ENCODE peak calls at places on chromosomes 6 and 20, in five cellular contexts. One of them, this sample, is unnamed.

GRCh38 chr6:17719323-17720041 is 12.8 kb upstream of the NUP153 start:
- DNase-seq in bronchial epithelial cell: no peak
- DNase-seq in heart left ventricle: no peak
- DNase-seq in astrocyte of the cerebellum: no peak
- DNase-seq in type B pancreatic cell: no peak
- DNase-seq in this sample: no peak

GRCh38 chr6:287500-287883 is 4.8 kb upstream of the DUSP22 start:
- DNase-seq in type B pancreatic cell: peak
- DNase-seq in astrocyte of the cerebellum: no peak
- DNase-seq in bronchial epithelial cell: no peak
- DNase-seq in heart left ventricle: no peak
- DNase-seq in this sample: no peak

GRCh38 chr6:88574666-88575065 is 388.8 kb downstream of the RNGTT start:
- DNase-seq in type B pancreatic cell: no peak
- DNase-seq in heart left ventricle: no peak
- DNase-seq in astrocyte of the cerebellum: no peak
- DNase-seq in bronchial epithelial cell: no peak
- DNase-seq in this sample: no peak

GRCh38 chr6:160198577-160199211 is 59.9 kb downstream of the SLC22A2 start:
- DNase-seq in bronchial epithelial cell: no peak
- DNase-seq in type B pancreatic cell: no peak
- DNase-seq in heart left ventricle: no peak
- DNase-seq in astrocyte of the cerebellum: no peak
- DNase-seq in this sample: peak

GRCh38 chr6:55445648-55446204 is 118.5 kb downstream of the GFRAL start:
- DNase-seq in heart left ventricle: no peak
- DNase-seq in type B pancreatic cell: no peak
- DNase-seq in astrocyte of the cerebellum: peak
- DNase-seq in bronchial epithelial cell: peak
- DNase-seq in this sample: peak

GRCh38 chr6:17202526-17202925 is 78.6 kb upstream of the RBM24 start:
- DNase-seq in bronchial epithelial cell: no peak
- DNase-seq in type B pancreatic cell: no peak
- DNase-seq in heart left ventricle: peak
- DNase-seq in astrocyte of the cerebellum: no peak
- DNase-seq in this sample: no peak

GRCh38 chr20:63295846-63296245 is 2.9 kb downstream of the COL20A1 start:
- DNase-seq in heart left ventricle: no peak
- DNase-seq in type B pancreatic cell: no peak
- DNase-seq in astrocyte of the cerebellum: no peak
- DNase-seq in bronchial epithelial cell: no peak
- DNase-seq in this sample: no peak

GRCh38 chr20:38173237-38174156 is 8.4 kb upstream of the TGM2 start:
- DNase-seq in bronchial epithelial cell: peak
- DNase-seq in heart left ventricle: peak
- DNase-seq in astrocyte of the cerebellum: peak
- DNase-seq in type B pancreatic cell: no peak
- DNase-seq in this sample: peak

GRCh38 chr6:113184736-113185135 is 672.4 kb upstream of the MARCKS start:
- DNase-seq in type B pancreatic cell: no peak
- DNase-seq in heart left ventricle: peak
- DNase-seq in astrocyte of the cerebellum: no peak
- DNase-seq in bronchial epithelial cell: no peak
- DNase-seq in this sample: no peak

GRCh38 chr20:50015993-50016770 is 33.4 kb downstream of the SNAI1 start:
- DNase-seq in type B pancreatic cell: no peak
- DNase-seq in bronchial epithelial cell: no peak
- DNase-seq in astrocyte of the cerebellum: no peak
- DNase-seq in heart left ventricle: peak
- DNase-seq in this sample: no peak

GRCh38 chr6:123803862-123804681 is at the start of gene NKAIN2:
- DNase-seq in bronchial epithelial cell: no peak
- DNase-seq in astrocyte of the cerebellum: no peak
- DNase-seq in heart left ventricle: peak
- DNase-seq in type B pancreatic cell: peak
- DNase-seq in this sample: no peak

GRCh38 chr6:31397901-31398300 is 5.5 kb upstream of the MICA start:
- DNase-seq in astrocyte of the cerebellum: no peak
- DNase-seq in heart left ventricle: no peak
- DNase-seq in type B pancreatic cell: no peak
- DNase-seq in bronchial epithelial cell: no peak
- DNase-seq in this sample: no peak

GRCh38 chr6:39054577-39055142 is 6.1 kb downstream of the GLP1R start:
- DNase-seq in heart left ventricle: no peak
- DNase-seq in astrocyte of the cerebellum: no peak
- DNase-seq in bronchial epithelial cell: no peak
- DNase-seq in type B pancreatic cell: no peak
- DNase-seq in this sample: no peak

GRCh38 chr6:26576929-26577719 is 19.6 kb upstream of the ABT1 start:
- DNase-seq in astrocyte of the cerebellum: no peak
- DNase-seq in heart left ventricle: no peak
- DNase-seq in bronchial epithelial cell: peak
- DNase-seq in type B pancreatic cell: no peak
- DNase-seq in this sample: no peak

GRCh38 chr20:57701651-57702050 is 8.2 kb downstream of the PMEPA1 start:
- DNase-seq in astrocyte of the cerebellum: no peak
- DNase-seq in type B pancreatic cell: no peak
- DNase-seq in bronchial epithelial cell: no peak
- DNase-seq in heart left ventricle: no peak
- DNase-seq in this sample: no peak

GRCh38 chr20:16125810-16126209 is 447.4 kb downstream of the KIF16B start:
- DNase-seq in type B pancreatic cell: no peak
- DNase-seq in bronchial epithelial cell: peak
- DNase-seq in astrocyte of the cerebellum: no peak
- DNase-seq in heart left ventricle: no peak
- DNase-seq in this sample: no peak

GRCh38 chr6:89985744-89986493 is 91.7 kb downstream of the GJA10 start:
- DNase-seq in bronchial epithelial cell: no peak
- DNase-seq in astrocyte of the cerebellum: peak
- DNase-seq in type B pancreatic cell: no peak
- DNase-seq in heart left ventricle: peak
- DNase-seq in this sample: no peak

GRCh38 chr20:51363813-51364212 is 178.7 kb downstream of the NFATC2 start:
- DNase-seq in type B pancreatic cell: no peak
- DNase-seq in bronchial epithelial cell: no peak
- DNase-seq in heart left ventricle: no peak
- DNase-seq in astrocyte of the cerebellum: no peak
- DNase-seq in this sample: no peak

GRCh38 chr6:96816182-96816888 is 20.9 kb downstream of the GPR63 start:
- DNase-seq in astrocyte of the cerebellum: no peak
- DNase-seq in type B pancreatic cell: no peak
- DNase-seq in heart left ventricle: no peak
- DNase-seq in bronchial epithelial cell: no peak
- DNase-seq in this sample: no peak

GRCh38 chr6:83311231-83311630 is 118.1 kb downstream of the RWDD2A start:
- DNase-seq in bronchial epithelial cell: no peak
- DNase-seq in astrocyte of the cerebellum: no peak
- DNase-seq in heart left ventricle: no peak
- DNase-seq in type B pancreatic cell: no peak
- DNase-seq in this sample: no peak

GRCh38 chr6:11318835-11319813 is 86.7 kb upstream of the NEDD9 start:
- DNase-seq in astrocyte of the cerebellum: no peak
- DNase-seq in bronchial epithelial cell: no peak
- DNase-seq in type B pancreatic cell: no peak
- DNase-seq in heart left ventricle: peak
- DNase-seq in this sample: no peak

GRCh38 chr6:157061770-157062594 is 261.3 kb downstream of the TMEM242 start:
- DNase-seq in bronchial epithelial cell: no peak
- DNase-seq in heart left ventricle: no peak
- DNase-seq in astrocyte of the cerebellum: no peak
- DNase-seq in type B pancreatic cell: no peak
- DNase-seq in this sample: no peak

GRCh38 chr20:4018015-4018748 is 2.8 kb upstream of the RNF24 start:
- DNase-seq in heart left ventricle: no peak
- DNase-seq in bronchial epithelial cell: peak
- DNase-seq in type B pancreatic cell: no peak
- DNase-seq in astrocyte of the cerebellum: no peak
- DNase-seq in this sample: no peak

GRCh38 chr6:51273228-51273961 is 454.7 kb downstream of the TFAP2B start:
- DNase-seq in astrocyte of the cerebellum: no peak
- DNase-seq in type B pancreatic cell: no peak
- DNase-seq in heart left ventricle: no peak
- DNase-seq in bronchial epithelial cell: no peak
- DNase-seq in this sample: no peak

GRCh38 chr6:157669747-157670216 is 153.3 kb upstream of the SNX9 start:
- DNase-seq in type B pancreatic cell: no peak
- DNase-seq in heart left ventricle: peak
- DNase-seq in bronchial epithelial cell: peak
- DNase-seq in astrocyte of the cerebellum: peak
- DNase-seq in this sample: no peak

GRCh38 chr20:37516697-37517370 is 4.2 kb upstream of the NNAT start:
- DNase-seq in heart left ventricle: no peak
- DNase-seq in bronchial epithelial cell: no peak
- DNase-seq in astrocyte of the cerebellum: peak
- DNase-seq in type B pancreatic cell: no peak
- DNase-seq in this sample: no peak

GRCh38 chr6:42564496-42564890 is 664 bp downstream of the UBR2 start:
- DNase-seq in heart left ventricle: no peak
- DNase-seq in astrocyte of the cerebellum: no peak
- DNase-seq in type B pancreatic cell: no peak
- DNase-seq in bronchial epithelial cell: peak
- DNase-seq in this sample: no peak

GRCh38 chr6:36268478-36269248 is 1.2 kb upstream of the PNPLA1 start:
- DNase-seq in heart left ventricle: no peak
- DNase-seq in type B pancreatic cell: no peak
- DNase-seq in astrocyte of the cerebellum: no peak
- DNase-seq in bronchial epithelial cell: no peak
- DNase-seq in this sample: no peak
- TF ChIP-seq CTCF in heart left ventricle: no peak
- TF ChIP-seq CTCF in type B pancreatic cell: no peak
- TF ChIP-seq CTCF in astrocyte of the cerebellum: no peak
- TF ChIP-seq CTCF in bronchial epithelial cell: no peak
- TF ChIP-seq CTCF in this sample: no peak

GRCh38 chr6:165872311-165872710 is 209.3 kb upstream of the PDE10A start:
- DNase-seq in type B pancreatic cell: no peak
- DNase-seq in astrocyte of the cerebellum: no peak
- DNase-seq in bronchial epithelial cell: no peak
- DNase-seq in heart left ventricle: no peak
- DNase-seq in this sample: no peak

GRCh38 chr6:165871571-165871970 is 208.5 kb upstream of the PDE10A start:
- DNase-seq in type B pancreatic cell: no peak
- DNase-seq in bronchial epithelial cell: no peak
- DNase-seq in astrocyte of the cerebellum: no peak
- DNase-seq in heart left ventricle: no peak
- DNase-seq in this sample: no peak

GRCh38 chr6:165864925-165865324 is 201.9 kb upstream of the PDE10A start:
- DNase-seq in astrocyte of the cerebellum: no peak
- DNase-seq in heart left ventricle: no peak
- DNase-seq in type B pancreatic cell: no peak
- DNase-seq in bronchial epithelial cell: no peak
- DNase-seq in this sample: no peak

GRCh38 chr6:165872811-165873210 is 209.8 kb upstream of the PDE10A start:
- DNase-seq in heart left ventricle: no peak
- DNase-seq in astrocyte of the cerebellum: no peak
- DNase-seq in type B pancreatic cell: no peak
- DNase-seq in bronchial epithelial cell: no peak
- DNase-seq in this sample: no peak

GRCh38 chr6:165869526-165869925 is 206.5 kb upstream of the PDE10A start:
- DNase-seq in astrocyte of the cerebellum: no peak
- DNase-seq in bronchial epithelial cell: no peak
- DNase-seq in type B pancreatic cell: no peak
- DNase-seq in heart left ventricle: no peak
- DNase-seq in this sample: no peak
- TF ChIP-seq CTCF in astrocyte of the cerebellum: no peak
- TF ChIP-seq CTCF in bronchial epithelial cell: no peak
- TF ChIP-seq CTCF in type B pancreatic cell: no peak
- TF ChIP-seq CTCF in heart left ventricle: no peak
- TF ChIP-seq CTCF in this sample: no peak

GRCh38 chr6:52503853-52504777 is 72.7 kb downstream of the TRAM2 start:
- DNase-seq in bronchial epithelial cell: peak
- DNase-seq in astrocyte of the cerebellum: no peak
- DNase-seq in heart left ventricle: peak
- DNase-seq in type B pancreatic cell: peak
- DNase-seq in this sample: peak

GRCh38 chr6:52507557-52508260 is 69.2 kb downstream of the TRAM2 start:
- DNase-seq in astrocyte of the cerebellum: no peak
- DNase-seq in heart left ventricle: no peak
- DNase-seq in type B pancreatic cell: no peak
- DNase-seq in bronchial epithelial cell: peak
- DNase-seq in this sample: no peak

GRCh38 chr6:52504778-52505127 is 72.1 kb downstream of the TRAM2 start:
- DNase-seq in bronchial epithelial cell: no peak
- DNase-seq in type B pancreatic cell: no peak
- DNase-seq in astrocyte of the cerebellum: no peak
- DNase-seq in heart left ventricle: no peak
- DNase-seq in this sample: no peak

GRCh38 chr6:52506502-52506875 is 70.4 kb downstream of the TRAM2 start:
- DNase-seq in type B pancreatic cell: no peak
- DNase-seq in astrocyte of the cerebellum: no peak
- DNase-seq in bronchial epithelial cell: no peak
- DNase-seq in heart left ventricle: no peak
- DNase-seq in this sample: no peak

DNA sequence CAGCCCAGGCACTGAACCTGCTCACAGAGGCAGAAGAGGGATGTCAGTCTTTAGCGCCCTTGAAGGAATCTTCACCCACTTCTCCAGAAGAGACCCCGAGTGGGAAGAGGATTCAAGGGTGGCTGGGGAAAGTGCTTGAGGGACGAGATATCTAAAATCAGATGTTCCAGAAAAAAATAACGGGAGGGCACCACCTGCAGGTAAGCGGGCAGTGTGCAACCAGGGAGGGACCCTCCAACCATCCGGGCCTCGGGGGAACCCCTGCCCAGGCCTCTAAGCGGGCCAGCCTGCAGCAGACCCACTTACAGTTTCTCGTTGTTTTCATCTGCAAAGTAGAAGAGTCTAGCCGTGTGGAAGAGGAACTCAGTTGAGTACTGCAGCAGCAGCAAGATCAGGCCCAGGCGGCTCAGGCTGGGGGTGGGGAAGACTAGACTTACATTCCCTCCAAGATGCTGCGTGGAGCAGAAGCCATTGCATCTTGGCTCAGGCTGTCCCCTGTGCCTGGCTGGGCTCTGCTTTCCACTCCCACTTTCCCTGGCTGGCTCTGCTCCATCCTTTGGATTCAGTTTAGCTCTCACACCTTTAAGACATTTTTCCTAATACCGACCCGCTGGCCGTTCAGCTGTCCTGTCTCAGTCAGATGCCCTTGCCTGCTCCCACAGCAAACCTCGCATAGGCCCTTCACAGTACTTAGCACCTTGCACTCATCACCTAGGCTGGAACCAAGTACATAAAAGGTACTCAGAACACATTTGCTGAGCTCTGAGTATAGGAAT is 70.9 kb downstream of the TRAM2 start:
- DNase-seq in type B pancreatic cell: no peak
- DNase-seq in bronchial epithelial cell: no peak
- DNase-seq in astrocyte of the cerebellum: no peak
- DNase-seq in heart left ventricle: no peak
- DNase-seq in this sample: no peak
- TF ChIP-seq CTCF in type B pancreatic cell: no peak
- TF ChIP-seq CTCF in bronchial epithelial cell: no peak
- TF ChIP-seq CTCF in astrocyte of the cerebellum: no peak
- TF ChIP-seq CTCF in heart left ventricle: no peak
- TF ChIP-seq CTCF in this sample: no peak

GRCh38 chr6:161403717-161404116 is 129.9 kb upstream of the AGPAT4 start:
- DNase-seq in astrocyte of the cerebellum: no peak
- DNase-seq in heart left ventricle: no peak
- DNase-seq in bronchial epithelial cell: no peak
- DNase-seq in type B pancreatic cell: no peak
- DNase-seq in this sample: no peak
- TF ChIP-seq CTCF in astrocyte of the cerebellum: no peak
- TF ChIP-seq CTCF in heart left ventricle: no peak
- TF ChIP-seq CTCF in bronchial epithelial cell: no peak
- TF ChIP-seq CTCF in type B pancreatic cell: no peak
- TF ChIP-seq CTCF in this sample: no peak

This sample was measured in kidney epithelial cell.